ENCODE peak calls at places on chromosomes 1 and 21, in nine cellular contexts. One of them, this sample, is unnamed.

GRCh38 chr1:85220756-85221166 is 19.9 kb upstream of the SYDE2 start:
- DNase-seq in NCI-H2081: no peak
- DNase-seq in OCI-LY7: no peak
- DNase-seq in CD8-positive, alpha-beta memory T cell: no peak
- DNase-seq in memory B cell: no peak
- DNase-seq in HuH-7: no peak
- DNase-seq in EH: peak; percentile 75
- DNase-seq in activated T-cell treated with anti-CD3 and anti-CD28 coated beads for 1 hour: no peak
- DNase-seq in activated CD8-positive, alpha-beta T cell treated with anti-CD3 and anti-CD28 coated beads for 36 hours: no peak
- DNase-seq in this sample: no peak

GRCh38 chr1:218967836-218968235 is 205.8 kb upstream of the LYPLAL1 start:
- DNase-seq in NCI-H2081: no peak
- DNase-seq in CD8-positive, alpha-beta memory T cell: no peak
- DNase-seq in OCI-LY7: no peak
- DNase-seq in activated CD8-positive, alpha-beta T cell treated with anti-CD3 and anti-CD28 coated beads for 36 hours: no peak
- DNase-seq in memory B cell: no peak
- DNase-seq in EH: peak; percentile 63
- DNase-seq in HuH-7: no peak
- DNase-seq in activated T-cell treated with anti-CD3 and anti-CD28 coated beads for 1 hour: no peak
- DNase-seq in this sample: no peak

GRCh38 chr21:44449473-44450363 is 5.6 kb upstream of the LRRC3 start:
- DNase-seq in OCI-LY7: no peak
- DNase-seq in activated CD8-positive, alpha-beta T cell treated with anti-CD3 and anti-CD28 coated beads for 36 hours: no peak
- DNase-seq in CD8-positive, alpha-beta memory T cell: no peak
- DNase-seq in memory B cell: no peak
- DNase-seq in EH: no peak
- DNase-seq in activated T-cell treated with anti-CD3 and anti-CD28 coated beads for 1 hour: no peak
- DNase-seq in NCI-H2081: no peak
- DNase-seq in HuH-7: no peak
- DNase-seq in this sample: peak; percentile 45

GRCh38 chr1:196690582-196690981 is 38.7 kb downstream of the CFH start:
- DNase-seq in CD8-positive, alpha-beta memory T cell: no peak
- DNase-seq in HuH-7: no peak
- DNase-seq in OCI-LY7: no peak
- DNase-seq in EH: no peak
- DNase-seq in NCI-H2081: no peak
- DNase-seq in memory B cell: no peak
- DNase-seq in activated CD8-positive, alpha-beta T cell treated with anti-CD3 and anti-CD28 coated beads for 36 hours: no peak
- DNase-seq in activated T-cell treated with anti-CD3 and anti-CD28 coated beads for 1 hour: no peak
- DNase-seq in this sample: no peak

GRCh38 chr1:235079443-235079967 is 49.1 kb downstream of the TOMM20 start:
- DNase-seq in activated T-cell treated with anti-CD3 and anti-CD28 coated beads for 1 hour: no peak
- DNase-seq in memory B cell: no peak
- DNase-seq in EH: no peak
- DNase-seq in CD8-positive, alpha-beta memory T cell: no peak
- DNase-seq in activated CD8-positive, alpha-beta T cell treated with anti-CD3 and anti-CD28 coated beads for 36 hours: no peak
- DNase-seq in OCI-LY7: peak; percentile 55
- DNase-seq in HuH-7: no peak
- DNase-seq in NCI-H2081: no peak
- DNase-seq in this sample: no peak

GRCh38 chr1:162056568-162056967 is 12.9 kb upstream of the NOS1AP start:
- DNase-seq in HuH-7: no peak
- DNase-seq in NCI-H2081: no peak
- DNase-seq in EH: no peak
- DNase-seq in CD8-positive, alpha-beta memory T cell: no peak
- DNase-seq in OCI-LY7: no peak
- DNase-seq in memory B cell: no peak
- DNase-seq in activated T-cell treated with anti-CD3 and anti-CD28 coated beads for 1 hour: no peak
- DNase-seq in activated CD8-positive, alpha-beta T cell treated with anti-CD3 and anti-CD28 coated beads for 36 hours: no peak
- DNase-seq in this sample: no peak

GRCh38 chr1:161486806-161487482 is 18.3 kb upstream of the FCGR2A start:
- DNase-seq in OCI-LY7: peak; percentile 81
- DNase-seq in HuH-7: peak; percentile 58
- DNase-seq in EH: peak; percentile 62
- DNase-seq in memory B cell: peak; percentile 40
- DNase-seq in activated T-cell treated with anti-CD3 and anti-CD28 coated beads for 1 hour: peak; percentile 19
- DNase-seq in NCI-H2081: peak; percentile 80
- DNase-seq in CD8-positive, alpha-beta memory T cell: peak; percentile 49
- DNase-seq in activated CD8-positive, alpha-beta T cell treated with anti-CD3 and anti-CD28 coated beads for 36 hours: peak; percentile 46
- DNase-seq in this sample: no peak

GRCh38 chr1:199774433-199775089 is 252.9 kb upstream of the NR5A2 start:
- DNase-seq in EH: no peak
- DNase-seq in HuH-7: no peak
- DNase-seq in activated T-cell treated with anti-CD3 and anti-CD28 coated beads for 1 hour: no peak
- DNase-seq in CD8-positive, alpha-beta memory T cell: no peak
- DNase-seq in NCI-H2081: no peak
- DNase-seq in activated CD8-positive, alpha-beta T cell treated with anti-CD3 and anti-CD28 coated beads for 36 hours: no peak
- DNase-seq in OCI-LY7: no peak
- DNase-seq in memory B cell: no peak
- DNase-seq in this sample: no peak

GRCh38 chr1:24331961-24332673 is 13.0 kb downstream of the GRHL3 start:
- DNase-seq in CD8-positive, alpha-beta memory T cell: no peak
- DNase-seq in activated T-cell treated with anti-CD3 and anti-CD28 coated beads for 1 hour: no peak
- DNase-seq in OCI-LY7: no peak
- DNase-seq in NCI-H2081: no peak
- DNase-seq in activated CD8-positive, alpha-beta T cell treated with anti-CD3 and anti-CD28 coated beads for 36 hours: no peak
- DNase-seq in EH: no peak
- DNase-seq in HuH-7: no peak
- DNase-seq in memory B cell: no peak
- DNase-seq in this sample: no peak

GRCh38 chr1:61078611-61079010 is 3.8 kb upstream of the NFIA start:
- DNase-seq in OCI-LY7: peak; percentile 20
- DNase-seq in activated T-cell treated with anti-CD3 and anti-CD28 coated beads for 1 hour: no peak
- DNase-seq in CD8-positive, alpha-beta memory T cell: no peak
- DNase-seq in NCI-H2081: no peak
- DNase-seq in activated CD8-positive, alpha-beta T cell treated with anti-CD3 and anti-CD28 coated beads for 36 hours: no peak
- DNase-seq in HuH-7: no peak
- DNase-seq in EH: no peak
- DNase-seq in memory B cell: no peak
- DNase-seq in this sample: no peak

GRCh38 chr21:15826147-15826780 is 96.5 kb downstream of the USP25 start:
- DNase-seq in CD8-positive, alpha-beta memory T cell: peak; percentile 17
- DNase-seq in OCI-LY7: peak; percentile 36
- DNase-seq in HuH-7: peak; percentile 27
- DNase-seq in EH: peak; percentile 42
- DNase-seq in activated CD8-positive, alpha-beta T cell treated with anti-CD3 and anti-CD28 coated beads for 36 hours: peak; percentile 31
- DNase-seq in memory B cell: no peak
- DNase-seq in activated T-cell treated with anti-CD3 and anti-CD28 coated beads for 1 hour: no peak
- DNase-seq in NCI-H2081: no peak
- DNase-seq in this sample: no peak

GRCh38 chr1:66728021-66728420 is 24.2 kb upstream of the DYNLT5 start:
- DNase-seq in activated T-cell treated with anti-CD3 and anti-CD28 coated beads for 1 hour: no peak
- DNase-seq in OCI-LY7: no peak
- DNase-seq in NCI-H2081: no peak
- DNase-seq in HuH-7: no peak
- DNase-seq in memory B cell: no peak
- DNase-seq in activated CD8-positive, alpha-beta T cell treated with anti-CD3 and anti-CD28 coated beads for 36 hours: no peak
- DNase-seq in EH: peak; percentile 63
- DNase-seq in CD8-positive, alpha-beta memory T cell: no peak
- DNase-seq in this sample: no peak

GRCh38 chr1:184014271-184014670 is 23.3 kb downstream of the COLGALT2 start:
- DNase-seq in memory B cell: no peak
- DNase-seq in EH: peak; percentile 49
- DNase-seq in OCI-LY7: no peak
- DNase-seq in CD8-positive, alpha-beta memory T cell: no peak
- DNase-seq in HuH-7: no peak
- DNase-seq in activated T-cell treated with anti-CD3 and anti-CD28 coated beads for 1 hour: no peak
- DNase-seq in activated CD8-positive, alpha-beta T cell treated with anti-CD3 and anti-CD28 coated beads for 36 hours: no peak
- DNase-seq in NCI-H2081: no peak
- DNase-seq in this sample: no peak

GRCh38 chr1:23083714-23084480 is 64.6 kb downstream of the KDM1A start:
- DNase-seq in activated CD8-positive, alpha-beta T cell treated with anti-CD3 and anti-CD28 coated beads for 36 hours: no peak
- DNase-seq in OCI-LY7: no peak
- DNase-seq in EH: no peak
- DNase-seq in activated T-cell treated with anti-CD3 and anti-CD28 coated beads for 1 hour: no peak
- DNase-seq in CD8-positive, alpha-beta memory T cell: no peak
- DNase-seq in HuH-7: no peak
- DNase-seq in memory B cell: no peak
- DNase-seq in NCI-H2081: no peak
- DNase-seq in this sample: no peak

GRCh38 chr1:230103341-230104173 is 36.5 kb downstream of the GALNT2 start:
- DNase-seq in OCI-LY7: no peak
- DNase-seq in HuH-7: no peak
- DNase-seq in activated CD8-positive, alpha-beta T cell treated with anti-CD3 and anti-CD28 coated beads for 36 hours: no peak
- DNase-seq in memory B cell: no peak
- DNase-seq in EH: peak; percentile 55
- DNase-seq in CD8-positive, alpha-beta memory T cell: no peak
- DNase-seq in NCI-H2081: no peak
- DNase-seq in activated T-cell treated with anti-CD3 and anti-CD28 coated beads for 1 hour: no peak
- DNase-seq in this sample: no peak